ENCODE peak calls at places on chromosomes 2 and 18, in eight cellular contexts. One of them, this sample, is unnamed.
A peak's percentile ranks its signal among the peaks of the same experiment; 100 is the strongest.

GRCh38 chr18:26549486-26550435 is 1.4 kb upstream of the KCTD1 start:
- DNase-seq in progenitor cell of endocrine pancreas: peak; percentile 15
- DNase-seq in lower leg skin: peak; percentile 24
- DNase-seq in GM20000: peak; percentile 65
- DNase-seq in body of pancreas: peak; percentile 57
- DNase-seq in endodermal cell: peak; percentile 84
- DNase-seq in psoas muscle: peak; percentile 69
- DNase-seq in endothelial cell: peak; percentile 41
- DNase-seq in this sample: no peak

GRCh38 chr2:111176867-111177266 is 56.2 kb downstream of the BCL2L11 start:
- DNase-seq in endodermal cell: no peak
- DNase-seq in body of pancreas: peak; percentile 39
- DNase-seq in lower leg skin: no peak
- DNase-seq in endothelial cell: no peak
- DNase-seq in progenitor cell of endocrine pancreas: no peak
- DNase-seq in GM20000: no peak
- DNase-seq in psoas muscle: no peak
- DNase-seq in this sample: no peak

GRCh38 chr2:241354668-241355658 is 1.1 kb upstream of the FARP2 start:
- DNase-seq in GM20000: peak; percentile 26
- DNase-seq in endodermal cell: peak; percentile 92
- DNase-seq in psoas muscle: peak; percentile 95
- DNase-seq in progenitor cell of endocrine pancreas: peak; percentile 56
- DNase-seq in lower leg skin: peak; percentile 85
- DNase-seq in endothelial cell: peak; percentile 59
- DNase-seq in body of pancreas: peak; percentile 96
- DNase-seq in this sample: no peak

GRCh38 chr2:241461693-241462677 is 46.4 kb downstream of the STK25 start:
- DNase-seq in GM20000: no peak
- DNase-seq in endodermal cell: no peak
- DNase-seq in psoas muscle: no peak
- DNase-seq in progenitor cell of endocrine pancreas: no peak
- DNase-seq in endothelial cell: no peak
- DNase-seq in lower leg skin: no peak
- DNase-seq in body of pancreas: peak; percentile 47
- DNase-seq in this sample: no peak

GRCh38 chr2:209368924-209369323 is 54.9 kb upstream of the MAP2 start:
- DNase-seq in endodermal cell: no peak
- DNase-seq in lower leg skin: peak; percentile 71
- DNase-seq in psoas muscle: no peak
- DNase-seq in progenitor cell of endocrine pancreas: no peak
- DNase-seq in GM20000: no peak
- DNase-seq in body of pancreas: peak; percentile 88
- DNase-seq in endothelial cell: no peak
- DNase-seq in this sample: peak; percentile 20

GRCh38 chr2:218908721-218909619 is 28.3 kb downstream of the WNT10A start:
- DNase-seq in lower leg skin: peak; percentile 79
- DNase-seq in GM20000: peak; percentile 89
- DNase-seq in body of pancreas: peak; percentile 92
- DNase-seq in progenitor cell of endocrine pancreas: peak; percentile 87
- DNase-seq in endodermal cell: peak; percentile 97
- DNase-seq in endothelial cell: peak; percentile 80
- DNase-seq in psoas muscle: peak; percentile 95
- DNase-seq in this sample: peak; percentile 39

GRCh38 chr2:210428415-210429179 is 48.0 kb downstream of the LANCL1 start:
- DNase-seq in psoas muscle: no peak
- DNase-seq in progenitor cell of endocrine pancreas: no peak
- DNase-seq in lower leg skin: no peak
- DNase-seq in endothelial cell: no peak
- DNase-seq in GM20000: no peak
- DNase-seq in endodermal cell: no peak
- DNase-seq in body of pancreas: no peak
- DNase-seq in this sample: no peak

GRCh38 chr2:190583507-190584337 is 49.2 kb upstream of the NEMP2 start:
- DNase-seq in body of pancreas: no peak
- DNase-seq in endothelial cell: no peak
- DNase-seq in progenitor cell of endocrine pancreas: no peak
- DNase-seq in GM20000: peak; percentile 37
- DNase-seq in psoas muscle: peak; percentile 57
- DNase-seq in endodermal cell: no peak
- DNase-seq in lower leg skin: no peak
- DNase-seq in this sample: no peak

GRCh38 chr18:10194592-10194991 is 259.8 kb upstream of the APCDD1 start:
- DNase-seq in lower leg skin: no peak
- DNase-seq in endodermal cell: peak; percentile 54
- DNase-seq in psoas muscle: no peak
- DNase-seq in body of pancreas: no peak
- DNase-seq in endothelial cell: no peak
- DNase-seq in progenitor cell of endocrine pancreas: no peak
- DNase-seq in GM20000: no peak
- DNase-seq in this sample: no peak

GRCh38 chr2:235087812-235088607 is 136.2 kb downstream of the SH3BP4 start:
- DNase-seq in lower leg skin: no peak
- DNase-seq in progenitor cell of endocrine pancreas: no peak
- DNase-seq in body of pancreas: peak; percentile 49
- DNase-seq in GM20000: no peak
- DNase-seq in endothelial cell: no peak
- DNase-seq in psoas muscle: peak; percentile 51
- DNase-seq in endodermal cell: peak; percentile 30
- DNase-seq in this sample: no peak

GRCh38 chr2:112185131-112185530 is 46.9 kb downstream of the FBLN7 start:
- DNase-seq in endothelial cell: no peak
- DNase-seq in body of pancreas: no peak
- DNase-seq in progenitor cell of endocrine pancreas: no peak
- DNase-seq in psoas muscle: no peak
- DNase-seq in lower leg skin: no peak
- DNase-seq in GM20000: peak; percentile 5
- DNase-seq in endodermal cell: no peak
- DNase-seq in this sample: no peak

GRCh38 chr18:35240664-35241522 is at the start of gene ZNF397:
- DNase-seq in lower leg skin: peak; percentile 97
- DNase-seq in progenitor cell of endocrine pancreas: peak; percentile 94
- DNase-seq in body of pancreas: peak; percentile 97
- DNase-seq in endodermal cell: peak; percentile 99
- DNase-seq in psoas muscle: peak; percentile 99
- DNase-seq in GM20000: peak; percentile 94
- DNase-seq in endothelial cell: peak; percentile 98
- DNase-seq in this sample: peak; percentile 87
- TF ChIP-seq CTCF in lower leg skin: no peak
- TF ChIP-seq CTCF in progenitor cell of endocrine pancreas: no peak
- TF ChIP-seq CTCF in body of pancreas: no peak
- TF ChIP-seq CTCF in endodermal cell: no peak
- TF ChIP-seq CTCF in psoas muscle: no peak
- TF ChIP-seq CTCF in GM20000: no peak
- TF ChIP-seq CTCF in endothelial cell: no peak
- TF ChIP-seq CTCF in this sample: no peak

DNA sequence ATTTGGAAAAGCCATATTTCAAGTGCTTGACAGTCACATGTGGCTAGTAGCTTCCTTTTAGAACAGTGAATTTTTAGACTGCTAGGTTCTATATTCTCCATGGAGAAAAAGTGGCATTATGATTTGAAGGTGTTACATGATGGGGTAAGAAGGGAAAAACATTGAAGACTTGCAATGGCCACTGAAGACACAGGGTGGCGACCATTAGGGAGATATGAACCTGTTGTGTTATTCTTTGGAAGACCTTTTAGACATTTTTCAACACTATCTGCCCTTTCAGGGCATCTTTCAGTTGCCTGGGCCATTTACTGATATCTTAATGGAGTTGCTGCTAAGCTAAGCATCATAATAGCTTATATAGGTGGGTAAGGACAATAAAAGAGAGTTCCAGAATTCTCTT is 1387.2 kb downstream of the SUCLG1 start:
- DNase-seq in progenitor cell of endocrine pancreas: no peak
- DNase-seq in lower leg skin: no peak
- DNase-seq in body of pancreas: no peak
- DNase-seq in psoas muscle: no peak
- DNase-seq in GM20000: no peak
- DNase-seq in endothelial cell: no peak
- DNase-seq in endodermal cell: no peak
- DNase-seq in this sample: no peak
- TF ChIP-seq CTCF in progenitor cell of endocrine pancreas: no peak
- TF ChIP-seq CTCF in lower leg skin: no peak
- TF ChIP-seq CTCF in body of pancreas: no peak
- TF ChIP-seq CTCF in psoas muscle: no peak
- TF ChIP-seq CTCF in GM20000: no peak
- TF ChIP-seq CTCF in endothelial cell: no peak
- TF ChIP-seq CTCF in endodermal cell: peak; percentile 57
- TF ChIP-seq CTCF in this sample: no peak

GRCh38 chr2:85541753-85542457 is 2.9 kb downstream of the MAT2A start:
- DNase-seq in lower leg skin: peak; percentile 70
- DNase-seq in GM20000: no peak
- DNase-seq in endodermal cell: no peak
- DNase-seq in psoas muscle: no peak
- DNase-seq in endothelial cell: no peak
- DNase-seq in body of pancreas: no peak
- DNase-seq in progenitor cell of endocrine pancreas: no peak
- DNase-seq in this sample: no peak
- TF ChIP-seq CTCF in lower leg skin: no peak
- TF ChIP-seq CTCF in GM20000: no peak
- TF ChIP-seq CTCF in endodermal cell: no peak
- TF ChIP-seq CTCF in psoas muscle: no peak
- TF ChIP-seq CTCF in endothelial cell: no peak
- TF ChIP-seq CTCF in body of pancreas: no peak
- TF ChIP-seq CTCF in progenitor cell of endocrine pancreas: no peak
- TF ChIP-seq CTCF in this sample: no peak

DNA sequence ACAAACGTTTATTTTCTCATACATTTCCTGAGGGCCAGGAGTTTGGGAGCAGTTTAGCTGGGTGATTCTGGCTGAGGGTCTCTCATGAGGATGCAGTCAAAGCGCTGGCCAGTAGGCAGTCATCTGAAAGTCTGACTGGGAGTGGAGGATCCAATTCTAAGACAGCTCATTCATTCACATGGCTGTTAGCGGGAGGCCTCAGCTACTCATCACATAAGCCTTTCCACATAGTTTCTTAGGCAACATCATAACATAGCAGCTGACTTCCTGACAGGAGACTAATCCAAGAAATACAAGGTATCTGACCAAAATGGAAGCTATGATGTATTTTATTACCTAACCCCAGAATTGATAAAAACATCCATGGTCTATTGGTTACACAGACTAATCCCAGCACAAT is 2.9 kb upstream of the MRPL44 start:
- DNase-seq in endothelial cell: no peak
- DNase-seq in body of pancreas: no peak
- DNase-seq in progenitor cell of endocrine pancreas: no peak
- DNase-seq in GM20000: no peak
- DNase-seq in lower leg skin: no peak
- DNase-seq in psoas muscle: no peak
- DNase-seq in endodermal cell: peak; percentile 35
- DNase-seq in this sample: peak; percentile 60
- TF ChIP-seq CTCF in endothelial cell: no peak
- TF ChIP-seq CTCF in body of pancreas: no peak
- TF ChIP-seq CTCF in progenitor cell of endocrine pancreas: no peak
- TF ChIP-seq CTCF in GM20000: no peak
- TF ChIP-seq CTCF in lower leg skin: no peak
- TF ChIP-seq CTCF in psoas muscle: no peak
- TF ChIP-seq CTCF in endodermal cell: no peak
- TF ChIP-seq CTCF in this sample: peak; percentile 16

GRCh38 chr2:8459474-8459873 is 222.4 kb upstream of the ID2 start:
- DNase-seq in progenitor cell of endocrine pancreas: no peak
- DNase-seq in psoas muscle: no peak
- DNase-seq in endodermal cell: no peak
- DNase-seq in GM20000: no peak
- DNase-seq in endothelial cell: no peak
- DNase-seq in body of pancreas: no peak
- DNase-seq in lower leg skin: no peak
- DNase-seq in this sample: no peak
- TF ChIP-seq CTCF in progenitor cell of endocrine pancreas: no peak
- TF ChIP-seq CTCF in psoas muscle: no peak
- TF ChIP-seq CTCF in endodermal cell: no peak
- TF ChIP-seq CTCF in GM20000: no peak
- TF ChIP-seq CTCF in endothelial cell: no peak
- TF ChIP-seq CTCF in body of pancreas: no peak
- TF ChIP-seq CTCF in lower leg skin: no peak
- TF ChIP-seq CTCF in this sample: no peak

DNA sequence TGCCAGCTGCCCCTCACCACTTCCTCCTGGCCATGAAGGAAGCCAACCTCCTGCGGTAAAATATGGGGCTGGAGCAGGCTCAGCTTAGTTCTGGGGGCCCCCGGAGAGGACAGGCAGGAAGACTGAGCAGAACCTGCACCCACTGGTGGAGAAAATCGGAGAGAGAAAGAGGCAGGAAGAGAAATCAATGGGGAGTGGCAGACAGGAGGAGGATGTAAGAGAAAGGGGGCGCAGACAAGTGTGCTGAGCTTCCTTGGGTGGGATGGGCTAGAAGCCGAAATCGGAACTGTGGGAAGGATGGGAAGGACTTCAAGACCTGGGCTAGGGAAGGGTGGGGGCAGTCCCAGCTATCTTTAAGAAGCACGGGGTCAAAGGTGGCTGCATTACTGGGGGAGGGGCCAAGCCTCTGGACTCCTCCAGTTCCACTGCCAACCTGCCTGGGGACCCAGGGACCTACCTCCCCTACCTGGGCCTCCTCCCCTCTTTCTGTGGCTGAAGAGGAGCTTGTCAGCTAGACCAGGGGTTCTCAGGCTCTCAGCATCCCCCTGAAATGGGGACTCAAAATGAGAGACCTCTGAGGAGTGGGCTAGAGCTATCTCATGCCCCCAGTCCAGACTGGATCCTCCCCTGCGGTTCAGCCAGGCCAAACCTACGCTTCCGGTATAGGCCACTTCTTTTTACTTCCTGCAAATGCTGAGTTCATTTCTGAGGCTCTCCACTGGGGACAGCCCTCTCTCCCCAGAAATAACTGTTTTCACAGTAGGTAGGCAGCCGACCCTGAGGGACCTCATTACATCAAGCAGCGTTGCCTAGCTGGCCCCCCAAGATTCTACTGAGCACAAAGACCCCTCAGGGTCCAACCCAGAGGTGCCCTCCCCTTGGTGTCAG is 33.6 kb upstream of the B3GNT7 start:
- DNase-seq in progenitor cell of endocrine pancreas: no peak
- DNase-seq in body of pancreas: no peak
- DNase-seq in GM20000: peak; percentile 90
- DNase-seq in psoas muscle: no peak
- DNase-seq in endodermal cell: peak; percentile 55
- DNase-seq in lower leg skin: no peak
- DNase-seq in endothelial cell: no peak
- DNase-seq in this sample: no peak
- TF ChIP-seq CTCF in progenitor cell of endocrine pancreas: no peak
- TF ChIP-seq CTCF in body of pancreas: no peak
- TF ChIP-seq CTCF in GM20000: peak; percentile 5
- TF ChIP-seq CTCF in psoas muscle: no peak
- TF ChIP-seq CTCF in endodermal cell: peak; percentile 17
- TF ChIP-seq CTCF in lower leg skin: no peak
- TF ChIP-seq CTCF in endothelial cell: no peak
- TF ChIP-seq CTCF in this sample: no peak

GRCh38 chr2:40284797-40285196 is 167.1 kb downstream of the SLC8A1 start:
- DNase-seq in progenitor cell of endocrine pancreas: no peak
- DNase-seq in GM20000: no peak
- DNase-seq in psoas muscle: no peak
- DNase-seq in lower leg skin: no peak
- DNase-seq in endothelial cell: no peak
- DNase-seq in endodermal cell: no peak
- DNase-seq in body of pancreas: no peak
- DNase-seq in this sample: no peak
- TF ChIP-seq CTCF in progenitor cell of endocrine pancreas: no peak
- TF ChIP-seq CTCF in GM20000: no peak
- TF ChIP-seq CTCF in psoas muscle: peak; percentile 7
- TF ChIP-seq CTCF in lower leg skin: no peak
- TF ChIP-seq CTCF in endothelial cell: no peak
- TF ChIP-seq CTCF in endodermal cell: no peak
- TF ChIP-seq CTCF in body of pancreas: no peak
- TF ChIP-seq CTCF in this sample: no peak

This sample was measured in AG04450.